ENCODE peak calls at places on chromosome 22, in five cellular contexts. X, E, Z, B and G are unnamed samples.

GRCh38 chr22:26589367-26589844 is 526 bp downstream of the TPST2 start:
- DNase-seq in X (no peak), E (peak), Z (no peak), B (no peak), G (peak)

GRCh38 chr22:41636467-41636866 is 15.4 kb downstream of the XRCC6 start:
- DNase-seq in X (no peak), E (no peak), Z (peak), B (no peak), G (no peak)

GRCh38 chr22:45101828-45102227 is 61.9 kb upstream of the NUP50 start:
- DNase-seq in X (no peak), E (peak), Z (peak), B (no peak), G (peak)

GRCh38 chr22:47202819-47203553 is 440.5 kb downstream of the TBC1D22A start:
- DNase-seq in X (no peak), E (no peak), Z (no peak), B (no peak), G (peak)

GRCh38 chr22:46453006-46453828 is 84.2 kb downstream of the CELSR1 start:
- DNase-seq in X (peak), E (no peak), Z (peak), B (no peak), G (no peak)

GRCh38 chr22:38290347-38290746 is 17.5 kb upstream of the TMEM184B start:
- DNase-seq in X (peak), E (no peak), Z (no peak), B (no peak), G (no peak)

GRCh38 chr22:42959472-42960145 is 55.3 kb downstream of the PACSIN2 start:
- DNase-seq in X (peak), E (peak), Z (peak), B (no peak), G (no peak)

GRCh38 chr22:47225931-47226633 is 463.6 kb downstream of the TBC1D22A start:
- DNase-seq in X (no peak), E (no peak), Z (no peak), B (no peak), G (no peak)

GRCh38 chr22:36979016-36979415 is 40.2 kb downstream of the TST start:
- DNase-seq in X (no peak), E (no peak), Z (no peak), B (no peak), G (no peak)

GRCh38 chr22:46010177-46010867 is 33.4 kb upstream of the WNT7B start:
- DNase-seq in X (no peak), E (no peak), Z (peak), B (no peak), G (no peak)

GRCh38 chr22:42180349-42180842 is 49.8 kb upstream of the CYP2D6 start:
- DNase-seq in X (no peak), E (no peak), Z (peak), B (peak), G (no peak)

GRCh38 chr22:45240137-45240809 is 421 bp downstream of the KIAA0930 start:
- DNase-seq in X (no peak), E (peak), Z (peak), B (no peak), G (no peak)

GRCh38 chr22:37752189-37753061 is 55.3 kb upstream of the GCAT start:
- DNase-seq in X (peak), E (no peak), Z (peak), B (no peak), G (no peak)

GRCh38 chr22:45203150-45203974 is 37.3 kb downstream of the KIAA0930 start:
- DNase-seq in X (no peak), E (no peak), Z (no peak), B (no peak), G (no peak)

GRCh38 chr22:37846433-37846832 is 2.3 kb upstream of the ANKRD54 start:
- DNase-seq in X (no peak), E (no peak), Z (no peak), B (no peak), G (no peak)

DNA sequence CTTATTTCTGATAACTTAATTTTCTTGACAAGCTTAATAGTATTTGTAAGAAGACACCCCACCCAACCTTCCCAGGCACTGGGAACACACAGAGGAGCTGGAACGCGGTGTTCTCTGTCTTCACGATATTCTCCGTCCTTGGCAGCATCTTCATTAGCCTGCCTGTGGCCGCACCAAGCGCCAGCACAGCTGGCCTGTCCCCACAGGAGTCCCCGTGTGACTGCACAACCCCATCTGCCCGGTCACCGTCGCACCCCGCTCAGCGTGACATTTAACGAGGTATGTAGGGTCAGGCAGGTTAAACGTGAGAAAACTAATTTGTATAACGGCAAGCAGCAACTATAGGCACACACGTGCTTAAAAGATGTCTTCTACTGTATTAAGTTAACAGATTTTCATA is 293.3 kb downstream of the BRD1 start:
- DNase-seq in X (no peak), E (no peak), Z (no peak), B (no peak), G (no peak)
- TF ChIP-seq CTCF in X (no peak), E (no peak), Z (no peak), B (no peak), G (no peak)

GRCh38 chr22:33699176-33699575 is 221.1 kb downstream of the LARGE1 start:
- DNase-seq in X (no peak), E (no peak), Z (no peak), B (no peak), G (no peak)
- TF ChIP-seq CTCF in X (no peak), E (no peak), Z (no peak), B (no peak), G (no peak)

GRCh38 chr22:31561238-31561887 is 65.0 kb downstream of the SFI1 start:
- DNase-seq in X (peak), E (peak), Z (peak), B (peak), G (peak)
- TF ChIP-seq CTCF in X (peak), E (peak), Z (peak), B (peak), G (peak)

GRCh38 chr22:17012267-17012666 is 4.2 kb upstream of the GAB4 start:
- DNase-seq in X (no peak), E (no peak), Z (no peak), B (no peak), G (no peak)

GRCh38 chr22:17007257-17007656 is 765 bp downstream of the GAB4 start:
- DNase-seq in X (no peak), E (no peak), Z (no peak), B (no peak), G (no peak)

GRCh38 chr22:17007852-17008731 is at the start of gene GAB4:
- DNase-seq in X (no peak), E (no peak), Z (no peak), B (no peak), G (no peak)

GRCh38 chr22:17013396-17014100 is 5.5 kb upstream of the GAB4 start:
- DNase-seq in X (no peak), E (no peak), Z (no peak), B (no peak), G (peak)

DNA sequence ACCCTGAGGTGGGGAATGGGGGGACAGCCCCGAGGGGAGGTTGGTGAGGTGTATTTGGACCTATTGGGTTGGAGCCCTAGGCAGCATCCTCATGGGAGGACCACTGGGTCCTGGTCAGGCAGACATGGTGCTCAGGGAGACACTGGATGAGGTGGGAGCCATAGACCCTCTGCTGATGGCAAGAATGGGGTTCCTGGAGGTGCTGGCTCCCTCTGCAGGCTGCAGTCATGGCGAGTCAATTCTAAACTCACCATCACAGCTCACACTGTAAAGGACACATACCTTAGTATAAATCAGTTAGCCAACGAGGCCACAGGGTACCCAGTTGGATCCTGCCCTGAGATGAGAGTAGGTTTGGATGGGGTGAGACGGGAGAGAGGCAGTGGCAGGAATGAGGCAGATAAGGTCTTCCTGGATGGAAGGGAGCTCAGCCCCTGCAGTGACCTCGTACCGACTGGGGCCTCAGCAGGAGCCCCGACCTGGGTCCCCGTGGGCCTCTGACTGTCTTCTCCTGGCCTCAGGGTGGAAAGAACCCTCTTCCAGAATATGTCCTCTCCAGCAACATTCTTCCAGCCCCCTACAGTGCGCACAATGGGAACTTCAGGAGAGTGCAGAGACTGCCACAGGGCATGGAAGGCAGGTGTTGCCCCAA is 1.7 kb upstream of the GAB4 start:
- DNase-seq in X (no peak), E (no peak), Z (no peak), B (no peak), G (no peak)
- TF ChIP-seq CTCF in X (no peak), E (no peak), Z (no peak), B (no peak), G (no peak)

GRCh38 chr22:22030493-22031182 is 48.1 kb upstream of the TOP3B start:
- DNase-seq in X (peak), E (no peak), Z (peak), B (no peak), G (peak)
- TF ChIP-seq CTCF in X (no peak), E (no peak), Z (peak), B (no peak), G (peak)

DNA sequence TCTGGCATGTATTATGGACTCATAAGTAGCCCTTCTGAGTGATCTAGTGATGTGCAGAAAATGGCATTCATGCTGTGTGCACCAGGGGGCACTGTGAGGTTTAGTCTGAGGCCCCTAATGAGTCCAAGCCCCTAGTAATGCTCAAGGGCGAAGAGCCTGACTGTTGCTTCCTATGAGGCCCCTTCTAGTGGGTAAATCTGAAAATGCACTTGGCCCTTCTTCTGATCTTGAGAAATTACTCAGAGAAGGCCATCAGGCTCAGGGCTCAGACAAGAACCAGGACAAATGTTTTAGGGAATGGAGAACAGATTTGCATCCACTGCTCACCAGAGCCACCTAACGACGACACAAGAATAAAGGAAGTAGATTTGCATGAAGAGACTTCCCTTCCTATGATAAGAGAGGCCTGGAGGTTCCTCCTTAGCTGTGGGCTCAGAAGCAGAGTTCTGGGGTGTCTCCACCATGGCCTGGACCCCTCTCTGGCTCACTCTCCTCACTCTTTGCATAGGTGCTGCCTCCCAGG is 75.8 kb downstream of the GGTLC2 start:
- DNase-seq in X (no peak), E (peak), Z (peak), B (no peak), G (peak)
- TF ChIP-seq CTCF in X (peak), E (peak), Z (peak), B (peak), G (peak)

GRCh38 chr22:18970180-18970947 is 34.3 kb upstream of the PRODH start:
- DNase-seq in X (no peak), E (peak), Z (no peak), B (no peak), G (peak)
- TF ChIP-seq CTCF in X (no peak), E (no peak), Z (peak), B (no peak), G (no peak)